ENCODE peak calls at places on chromosomes 11 and 22, in eight cellular contexts. B is uterus; I is neuronal stem cell; F is small intestine; D is CD8-positive, alpha-beta memory T cell; Y is CD4-positive, alpha-beta memory T cell; P is RWPE2; T is fibroblast of lung. O is an unnamed sample. For H3K36me3 and H3K4me1, the result is how much of the 10 kb centered on the place peaks cover.

GRCh38 chr11:3986301-3986700 is 108.3 kb upstream of the RRM1 start:
- DNase-seq in B (no peak), I (no peak), F (no peak), D (no peak), Y (no peak), P (no peak), T (no peak), O (no peak)

GRCh38 chr11:4697583-4697982 is at the start of gene OR51E2:
- DNase-seq in B (no peak), I (no peak), F (no peak), D (no peak), Y (no peak), P (no peak), T (peak), O (no peak)

GRCh38 chr22:42414565-42415298 is 17.5 kb downstream of the NFAM1 start:
- DNase-seq in B (no peak), I (no peak), F (no peak), D (no peak), Y (no peak), P (no peak), T (no peak), O (no peak)

GRCh38 chr22:29092243-29092642 is 19.4 kb downstream of the KREMEN1 start:
- DNase-seq in B (no peak), I (no peak), F (no peak), D (no peak), Y (no peak), P (no peak), T (no peak), O (no peak)

GRCh38 chr11:35944503-35945136 is 758 bp downstream of the LDLRAD3 start:
- DNase-seq in B (no peak), I (no peak), F (no peak), D (no peak), Y (no peak), P (no peak), T (peak), O (no peak)

GRCh38 chr22:20438066-20438677 is 547 bp upstream of the SCARF2 start:
- DNase-seq in B (peak), I (no peak), F (no peak), D (peak), Y (no peak), P (peak), T (peak), O (no peak)

GRCh38 chr11:128476729-128477128 is 110.6 kb downstream of the ETS1 start:
- DNase-seq in B (no peak), I (no peak), F (peak), D (peak), Y (peak), P (no peak), T (peak), O (no peak)

GRCh38 chr11:57493507-57494503 is 21.7 kb downstream of the SLC43A1 start:
- DNase-seq in B (peak), I (peak), F (peak), D (peak), Y (peak), P (no peak), T (no peak), O (peak)

GRCh38 chr22:24553597-24554315 is 1.2 kb downstream of the GUCD1 start:
- DNase-seq in B (no peak), I (no peak), F (peak), D (no peak), Y (no peak), P (no peak), T (peak), O (peak)

GRCh38 chr11:77150836-77151235 is 22.8 kb downstream of the MYO7A start:
- DNase-seq in B (no peak), I (no peak), F (no peak), D (no peak), Y (no peak), P (no peak), T (no peak), O (no peak)

GRCh38 chr11:77154381-77155081 is 26.5 kb downstream of the MYO7A start:
- DNase-seq in B (no peak), I (no peak), F (no peak), D (no peak), Y (no peak), P (no peak), T (no peak), O (no peak)

GRCh38 chr11:77151804-77152513 is 23.9 kb downstream of the MYO7A start:
- DNase-seq in B (no peak), I (no peak), F (peak), D (peak), Y (peak), P (no peak), T (peak), O (peak)

GRCh38 chr11:77153276-77154185 is 25.5 kb downstream of the MYO7A start:
- DNase-seq in B (no peak), I (no peak), F (no peak), D (no peak), Y (no peak), P (no peak), T (no peak), O (no peak)

GRCh38 chr11:77152846-77153245 is 24.8 kb downstream of the MYO7A start:
- DNase-seq in B (no peak), I (no peak), F (no peak), D (no peak), Y (no peak), P (no peak), T (peak), O (no peak)
- H3K4me3 ChIP-seq in B (no peak), I (no peak), F (no peak), D (no peak), Y (no peak), P (no peak), T (no peak), O (no peak)

GRCh38 chr11:118757881-118758399 is 33.0 kb downstream of the DDX6 start:
- DNase-seq in B (no peak), I (no peak), F (no peak), D (no peak), Y (no peak), P (no peak), T (no peak), O (no peak)
- H3K36me3 ChIP-seq in B (under half), I (half or more), F (under half), D (half or more), Y (half or more), P (half or more), T (under half), O (under half)

GRCh38 chr11:1761110-1761856 is 2.4 kb downstream of the CTSD start:
- DNase-seq in B (no peak), I (no peak), F (no peak), D (no peak), Y (no peak), P (no peak), T (no peak), O (no peak)

GRCh38 chr11:1759151-1759850 is 4.4 kb downstream of the CTSD start:
- DNase-seq in B (no peak), I (no peak), F (no peak), D (no peak), Y (no peak), P (no peak), T (no peak), O (no peak)

GRCh38 chr11:1760351-1761109 is 3.2 kb downstream of the CTSD start:
- DNase-seq in B (peak), I (no peak), F (peak), D (no peak), Y (no peak), P (no peak), T (peak), O (no peak)

GRCh38 chr11:1758611-1759150 is 5.0 kb downstream of the CTSD start:
- DNase-seq in B (no peak), I (no peak), F (no peak), D (no peak), Y (no peak), P (no peak), T (no peak), O (no peak)

GRCh38 chr11:1759851-1760220 is 3.9 kb downstream of the CTSD start:
- DNase-seq in B (no peak), I (no peak), F (peak), D (no peak), Y (no peak), P (no peak), T (no peak), O (no peak)
- H3K4me1 ChIP-seq in B (under half), I (under half), F (under half), D (half or more), Y (half or more), P (under half), T (under half), O (half or more)

DNA sequence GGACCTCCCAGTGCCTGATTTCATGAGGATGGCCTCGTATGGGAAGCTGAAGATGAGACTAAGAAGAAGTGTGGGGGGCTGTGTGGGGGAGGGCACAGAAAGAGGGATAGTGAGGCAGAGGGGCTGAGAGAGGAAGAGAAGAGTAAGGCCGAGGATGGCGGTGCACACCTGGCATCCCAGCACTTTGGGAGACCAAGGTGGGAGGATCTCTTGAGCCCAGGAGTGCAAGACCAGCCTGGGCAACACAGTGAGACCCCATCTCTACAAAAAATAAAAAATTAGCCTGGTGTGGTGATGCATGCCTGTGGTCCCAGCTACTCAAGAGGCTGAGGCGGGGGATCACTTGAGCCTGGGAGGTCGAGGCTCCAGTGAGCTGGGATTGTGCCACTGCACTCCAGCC is 13.5 kb upstream of the EHD1 start:
- DNase-seq in B (no peak), I (no peak), F (no peak), D (no peak), Y (no peak), P (no peak), T (no peak), O (no peak)
- H3K4me3 ChIP-seq in B (no peak), I (no peak), F (peak), D (no peak), Y (no peak), P (no peak), T (no peak), O (no peak)

DNA sequence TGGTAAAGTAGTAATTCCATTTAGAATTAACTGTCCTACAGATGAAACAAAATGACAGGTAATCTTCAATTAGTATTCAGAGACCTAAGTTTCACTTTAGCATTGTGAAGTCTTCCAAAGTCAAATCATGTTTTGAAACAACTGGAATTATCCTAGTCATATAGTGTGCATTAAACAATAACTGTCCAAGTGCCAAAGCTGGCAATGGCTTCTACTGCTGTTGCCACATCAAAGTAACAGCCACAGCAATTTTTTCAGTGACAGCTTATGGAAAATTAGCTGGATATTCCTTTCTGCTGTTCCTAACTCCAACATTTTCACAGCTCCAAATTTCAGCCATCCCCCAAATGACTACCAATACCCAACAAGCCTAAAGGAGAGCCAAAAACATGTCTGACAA is 45.2 kb upstream of the CCDC34 start:
- DNase-seq in B (no peak), I (no peak), F (no peak), D (no peak), Y (no peak), P (no peak), T (no peak), O (no peak)
- H3K36me3 ChIP-seq in B (under half), I (under half), F (under half), D (under half), Y (under half), P (under half), T (under half), O (under half)

GRCh38 chr22:27790396-27791216 is 10.9 kb downstream of the MN1 start:
- DNase-seq in B (no peak), I (no peak), F (no peak), D (no peak), Y (no peak), P (no peak), T (peak), O (no peak)
- H3K4me1 ChIP-seq in B (under half), I (under half), F (under half), D (under half), Y (under half), P (under half), T (under half), O (under half)

GRCh38 chr11:13649619-13650018 is 18.8 kb upstream of the FAR1 start:
- DNase-seq in B (no peak), I (no peak), F (no peak), D (no peak), Y (no peak), P (no peak), T (no peak), O (no peak)
- H3K4me3 ChIP-seq in B (no peak), I (no peak), F (no peak), D (no peak), Y (no peak), P (no peak), T (no peak), O (no peak)

DNA sequence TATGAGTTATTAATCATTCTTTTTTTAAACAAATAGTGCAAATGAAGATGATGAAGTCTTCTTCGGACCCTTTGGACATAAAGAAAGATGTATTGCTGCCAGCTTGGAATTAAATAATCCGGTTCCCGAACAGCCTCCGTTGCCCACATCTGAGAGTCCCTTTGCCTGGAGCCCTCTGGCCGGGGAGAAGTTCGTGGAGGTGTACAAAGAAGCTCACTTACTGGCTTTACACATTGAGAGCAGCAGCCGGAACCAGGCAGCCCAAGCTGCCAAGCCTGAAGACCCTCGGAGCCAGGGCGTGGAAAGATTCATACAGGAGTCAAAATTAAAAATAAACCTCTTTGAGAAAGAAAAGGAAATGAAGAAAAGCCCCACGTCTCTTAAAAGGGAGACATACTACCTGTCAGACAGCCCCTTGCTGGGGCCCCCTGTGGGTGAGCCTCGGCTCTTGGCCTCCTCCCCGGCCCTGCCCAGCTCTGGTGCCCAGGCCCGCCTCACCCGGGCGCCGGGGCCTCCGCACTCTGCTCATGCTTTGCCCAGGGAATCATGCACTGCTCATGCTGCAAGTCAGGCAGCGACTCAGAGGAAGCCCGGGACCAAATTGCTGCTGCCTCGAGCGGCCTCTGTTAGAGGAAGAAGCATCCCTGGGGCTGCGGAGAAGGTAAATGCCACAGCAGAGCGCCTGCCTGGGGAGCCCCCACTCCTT is 11.8 kb downstream of the GTSE1 start:
- DNase-seq in B (no peak), I (no peak), F (no peak), D (no peak), Y (no peak), P (no peak), T (no peak), O (no peak)
- H3K36me3 ChIP-seq in B (under half), I (half or more), F (under half), D (under half), Y (under half), P (half or more), T (under half), O (under half)

O was measured in naive thymus-derived CD4-positive, alpha-beta T cell.